ENCODE peak calls at places on chromosomes 4 and X, in ten cellular contexts. Q, N, U, E, O, S, K, P, M and R are unnamed samples.

GRCh38 chrX:21355831-21356230 is 18.4 kb upstream of the CNKSR2 start:
- DNase-seq in S (no peak), M (no peak), K (no peak), O (no peak), U (no peak), P (no peak), N (no peak), Q (no peak), E (no peak), R (no peak)

GRCh38 chrX:19514791-19515614 is at the start of gene MAP3K15:
- DNase-seq in O (peak), U (peak), E (peak), M (no peak), S (peak), Q (no peak), P (peak), N (peak), K (no peak), R (no peak)

GRCh38 chr4:77065382-77065781 is 10.4 kb downstream of the CCNI start:
- DNase-seq in M (no peak), S (no peak), K (no peak), U (no peak), P (no peak), O (no peak), E (no peak), N (no peak), Q (no peak), R (no peak)

GRCh38 chr4:41976775-41977516 is 4.6 kb upstream of the DCAF4L1 start:
- DNase-seq in Q (no peak), N (no peak), S (no peak), O (no peak), K (no peak), U (no peak), E (no peak), M (no peak), P (no peak), R (no peak)

GRCh38 chr4:3286335-3287175 is 6.3 kb upstream of the RGS12 start:
- DNase-seq in P (no peak), K (peak), Q (no peak), E (no peak), M (no peak), N (no peak), O (no peak), S (no peak), U (no peak), R (no peak)

GRCh38 chrX:49308604-49309269 is 5.3 kb downstream of the GAGE10 start:
- DNase-seq in Q (no peak), E (no peak), O (peak), S (no peak), U (peak), P (peak), M (peak), N (no peak), K (no peak), R (no peak)

GRCh38 chrX:75957107-75957610 is 172.1 kb upstream of the MAGEE2 start:
- DNase-seq in E (no peak), M (no peak), P (no peak), N (no peak), Q (no peak), O (no peak), K (no peak), U (no peak), S (peak), R (no peak)

GRCh38 chrX:71533850-71534515 is 1.1 kb downstream of the OGT start:
- DNase-seq in Q (no peak), E (peak), P (peak), N (peak), O (peak), K (peak), S (peak), M (peak), U (peak), R (no peak)

GRCh38 chr4:96753216-96753615 is 913.3 kb downstream of the PDHA2 start:
- DNase-seq in U (no peak), M (no peak), S (no peak), K (no peak), N (no peak), E (no peak), O (no peak), Q (no peak), P (no peak), R (no peak)

GRCh38 chrX:18377802-18378201 is 23.3 kb upstream of the SCML2 start:
- DNase-seq in S (peak), Q (no peak), U (peak), M (no peak), O (no peak), N (no peak), E (no peak), K (peak), P (peak), R (no peak)

GRCh38 chr4:6259886-6260285 is 9.8 kb upstream of the WFS1 start:
- DNase-seq in M (no peak), S (no peak), U (no peak), O (peak), E (no peak), K (no peak), Q (no peak), N (no peak), P (no peak), R (no peak)

GRCh38 chr4:11037637-11038036 is 353.1 kb upstream of the CLNK start:
- DNase-seq in M (no peak), P (no peak), N (no peak), K (no peak), E (no peak), S (no peak), O (no peak), Q (peak), U (no peak), R (no peak)

GRCh38 chr4:184457530-184458249 is 16.7 kb downstream of the IRF2 start:
- DNase-seq in P (no peak), E (no peak), Q (no peak), M (peak), U (no peak), O (no peak), N (no peak), K (peak), S (no peak), R (no peak)

GRCh38 chr4:36226430-36227227 is 17.7 kb downstream of the ARAP2 start:
- DNase-seq in M (no peak), E (no peak), S (no peak), K (no peak), O (no peak), Q (no peak), N (no peak), U (no peak), P (no peak), R (no peak)

GRCh38 chrX:6299724-6300123 is 71.1 kb upstream of the NLGN4X start:
- DNase-seq in U (no peak), Q (no peak), P (no peak), E (no peak), N (no peak), O (no peak), S (no peak), M (no peak), K (no peak), R (no peak)

GRCh38 chr4:52870225-52870624 is 8.1 kb downstream of the RASL11B start:
- DNase-seq in K (no peak), P (no peak), U (no peak), N (no peak), M (no peak), S (no peak), O (no peak), E (peak), Q (no peak), R (no peak)

GRCh38 chr4:92012899-92013867 is 290.6 kb upstream of the GRID2 start:
- DNase-seq in K (no peak), O (no peak), N (peak), M (no peak), E (peak), P (no peak), S (peak), U (no peak), Q (no peak), R (no peak)

GRCh38 chr4:185011408-185011807 is 6.9 kb upstream of the HELT start:
- DNase-seq in P (peak), N (no peak), Q (no peak), K (peak), O (no peak), U (no peak), E (no peak), M (no peak), S (peak), R (no peak)

GRCh38 chr4:166501941-166502382 is 628.9 kb downstream of the TLL1 start:
- DNase-seq in E (no peak), U (peak), S (peak), M (no peak), P (peak), N (no peak), O (no peak), Q (no peak), K (peak), R (no peak)

GRCh38 chr4:86441175-86441960 is 81.5 kb upstream of the MAPK10 start:
- DNase-seq in Q (no peak), M (peak), S (peak), N (no peak), E (no peak), K (no peak), O (no peak), P (no peak), U (no peak), R (no peak)

GRCh38 chrX:149398027-149398426 is 107.1 kb downstream of the IDS start:
- DNase-seq in K (no peak), N (no peak), O (no peak), U (no peak), S (peak), M (no peak), Q (no peak), E (no peak), P (no peak), R (no peak)

GRCh38 chr4:142405021-142405991 is 440.8 kb downstream of the INPP4B start:
- DNase-seq in Q (no peak), E (peak), M (peak), K (no peak), N (peak), P (peak), O (no peak), U (no peak), S (peak), R (no peak)

GRCh38 chrX:34903316-34903715 is 39.3 kb upstream of the FAM47B start:
- DNase-seq in Q (no peak), E (no peak), K (no peak), P (no peak), U (no peak), N (no peak), M (no peak), S (no peak), O (no peak), R (no peak)

GRCh38 chrX:48890934-48891401 is 6.6 kb downstream of the TIMM17B start:
- DNase-seq in N (no peak), S (peak), E (no peak), M (no peak), P (no peak), O (no peak), K (no peak), U (peak), Q (no peak), R (no peak)

GRCh38 chr4:145734576-145735329 is 54.8 kb downstream of the C4orf51 start:
- DNase-seq in N (no peak), K (no peak), Q (no peak), P (peak), O (no peak), S (no peak), U (no peak), E (peak), M (peak), R (peak)

GRCh38 chrX:40230646-40231045 is 132.9 kb upstream of the BCOR start:
- DNase-seq in Q (no peak), P (no peak), M (no peak), N (no peak), S (no peak), U (no peak), E (no peak), O (no peak), K (no peak), R (no peak)

DNA sequence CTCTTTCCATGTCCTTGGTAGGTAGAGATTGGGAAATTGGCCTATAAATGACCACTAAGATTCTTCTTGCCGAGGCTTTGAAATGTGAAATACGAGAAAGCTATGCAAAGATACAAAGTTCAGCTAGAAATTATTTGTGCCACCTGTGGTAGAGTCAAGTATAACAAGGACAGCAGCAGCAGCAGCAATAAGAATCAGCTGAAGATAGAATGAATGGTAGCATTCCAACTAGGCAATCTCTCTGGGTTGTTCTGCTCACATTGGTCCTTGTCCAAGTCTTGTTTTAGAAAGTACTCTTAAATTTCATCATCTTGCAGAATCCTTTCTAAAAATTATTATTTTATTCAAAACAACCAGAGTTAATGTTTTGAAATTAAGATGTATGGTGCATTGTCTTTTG is 67.8 kb upstream of the PCDH10 start:
- DNase-seq in Q (no peak), S (peak), K (no peak), O (no peak), M (no peak), E (no peak), U (no peak), N (no peak), P (no peak), R (no peak)
- TF ChIP-seq CTCF in Q (no peak), S (no peak), K (no peak), O (no peak), M (no peak), E (no peak), U (no peak), N (no peak), P (no peak), R (no peak)

GRCh38 chr4:74111990-74112389 is 13.0 kb upstream of the CXCL2 start:
- DNase-seq in Q (no peak), P (peak), N (no peak), E (peak), O (no peak), S (peak), K (no peak), M (no peak), U (no peak), R (no peak)
- TF ChIP-seq CTCF in Q (no peak), P (peak), N (no peak), E (no peak), O (no peak), S (no peak), K (no peak), M (no peak), U (no peak), R (no peak)

GRCh38 chr4:73019462-73020047 is 50.0 kb downstream of the COX18 start:
- DNase-seq in N (no peak), Q (no peak), O (no peak), U (peak), P (peak), K (peak), M (peak), S (peak), E (no peak), R (no peak)
- TF ChIP-seq CTCF in N (peak), Q (peak), O (peak), U (peak), P (peak), K (peak), M (peak), S (peak), E (peak), R (peak)

GRCh38 chr4:134465417-134465816 is 263.8 kb upstream of the PABPC4L start:
- DNase-seq in Q (no peak), K (no peak), N (no peak), P (no peak), U (no peak), M (no peak), O (no peak), S (no peak), E (no peak), R (no peak)
- TF ChIP-seq CTCF in Q (no peak), K (no peak), N (no peak), P (no peak), U (no peak), M (no peak), O (no peak), S (peak), E (no peak), R (no peak)